ENCODE peak calls at places on chromosome 9, in six cellular contexts. Y, L, Z, N, T and V are unnamed samples.
A peak's percentile ranks its signal among the peaks of the same experiment; 100 is the strongest.

GRCh38 chr9:20513126-20513913 is 109.0 kb downstream of the MLLT3 start:
- DNase-seq in L (no peak), T (no peak), Y (no peak), N (no peak), Z (no peak), V (no peak)

GRCh38 chr9:841371-842209 is at the start of gene DMRT1:
- DNase-seq in Y (no peak), N (peak; percentile 67), T (no peak), Z (no peak), L (no peak), V (no peak)

GRCh38 chr9:115411993-115412452 is 294.1 kb upstream of the TNC start:
- DNase-seq in N (no peak), L (peak; percentile 22), Y (no peak), Z (no peak), T (no peak), V (no peak)

GRCh38 chr9:6565312-6565711 is 80.2 kb downstream of the GLDC start:
- DNase-seq in N (no peak), T (no peak), Z (no peak), Y (no peak), L (no peak), V (no peak)

GRCh38 chr9:124286292-124286931 is 28.7 kb downstream of the NEK6 start:
- DNase-seq in Z (no peak), N (peak; percentile 80), T (no peak), Y (no peak), L (peak; percentile 75), V (no peak)

GRCh38 chr9:112753725-112754124 is 3.2 kb downstream of the SNX30 start:
- DNase-seq in T (no peak), L (no peak), Y (no peak), Z (no peak), N (no peak), V (no peak)

GRCh38 chr9:137975936-137976565 is 98.5 kb downstream of the CACNA1B start:
- DNase-seq in L (no peak), Y (peak; percentile 11), T (no peak), Z (no peak), N (peak; percentile 45), V (no peak)

GRCh38 chr9:81635526-81636279 is 53.6 kb downstream of the TLE1 start:
- DNase-seq in L (peak; percentile 34), T (no peak), Y (no peak), N (no peak), Z (no peak), V (no peak)

GRCh38 chr9:126421567-126422428 is 95.2 kb downstream of the MVB12B start:
- DNase-seq in N (no peak), L (no peak), Y (no peak), Z (no peak), T (no peak), V (peak; percentile 70)

GRCh38 chr9:27335088-27335487 is 38.1 kb upstream of the EQTN start:
- DNase-seq in Z (no peak), Y (no peak), N (no peak), T (no peak), L (no peak), V (no peak)

GRCh38 chr9:127159949-127160610 is 37.6 kb upstream of the ANGPTL2 start:
- DNase-seq in L (no peak), Y (no peak), T (no peak), Z (no peak), N (peak; percentile 54), V (no peak)

GRCh38 chr9:8880031-8880430 is 1080.5 kb upstream of the DMAC1 start:
- DNase-seq in T (no peak), Z (no peak), N (no peak), Y (no peak), L (no peak), V (no peak)